ENCODE peak calls at places on chromosomes 2 and 18, in four cellular contexts. E is T-helper 2 cell, I is T-cell, A is nephron progenitor cell. U is an unnamed sample.

GRCh38 chr2:46067501-46068292 is 229.5 kb upstream of the EPAS1 start:
- DNase-seq in E (no peak), I (no peak), A (no peak), U (no peak)

GRCh38 chr2:33494877-33495641 is 18.6 kb downstream of the RASGRP3 start:
- DNase-seq in E (no peak), I (no peak), A (no peak), U (no peak)

GRCh38 chr2:85385746-85386145 is 24.4 kb downstream of the CAPG start:
- DNase-seq in E (no peak), I (no peak), A (no peak), U (no peak)

GRCh38 chr18:6920099-6920955 is 190.8 kb downstream of the ARHGAP28 start:
- DNase-seq in E (no peak), I (no peak), A (peak), U (no peak)

GRCh38 chr2:101327863-101328394 is 19.4 kb upstream of the RNF149 start:
- DNase-seq in E (no peak), I (no peak), A (no peak), U (no peak)

GRCh38 chr2:145748927-145749326 is 1229.0 kb upstream of the ZEB2 start:
- DNase-seq in E (no peak), I (no peak), A (no peak), U (no peak)

GRCh38 chr2:101223814-101224231 is 28.9 kb upstream of the CNOT11 start:
- DNase-seq in E (no peak), I (peak), A (no peak), U (peak)

GRCh38 chr18:68219867-68220266 is 495.0 kb downstream of the TMX3 start:
- DNase-seq in E (no peak), I (no peak), A (no peak), U (no peak)

GRCh38 chr2:45554764-45555163 is 56.3 kb downstream of the SRBD1 start:
- DNase-seq in E (no peak), I (no peak), A (no peak), U (no peak)

GRCh38 chr18:49170145-49170544 is 219.4 kb upstream of the SMAD7 start:
- DNase-seq in E (no peak), I (no peak), A (no peak), U (no peak)

GRCh38 chr2:189406612-189407011 is 34.7 kb upstream of the WDR75 start:
- DNase-seq in E (no peak), I (no peak), A (no peak), U (no peak)

GRCh38 chr2:181760521-181760920 is 80.2 kb upstream of the NEUROD1 start:
- DNase-seq in E (no peak), I (no peak), A (no peak), U (no peak)

GRCh38 chr2:21821697-21822227 is 698.0 kb downstream of the TDRD15 start:
- DNase-seq in E (no peak), I (no peak), A (no peak), U (no peak)

GRCh38 chr2:229714736-229715541 is 584 bp upstream of the DNER start:
- DNase-seq in E (peak), I (no peak), A (peak), U (peak)

GRCh38 chr2:238370482-238371372 is 50.4 kb downstream of the TRAF3IP1 start:
- DNase-seq in E (no peak), I (peak), A (peak), U (peak)

GRCh38 chr2:102147935-102148334 is 5.4 kb downstream of the IL1R1 start:
- DNase-seq in E (no peak), I (no peak), A (no peak), U (no peak)

GRCh38 chr18:50453732-50454131 is 78.9 kb downstream of the SKA1 start:
- DNase-seq in E (no peak), I (no peak), A (no peak), U (no peak)